ENCODE peak calls at places on chromosomes 2 and 18, in four cellular contexts. X is IMR-90, S is neuronal stem cell, T is mesenchymal stem cell. D is an unnamed sample. For H3K79me1, the result is how much of the 10 kb centered on the place peaks cover.

GRCh38 chr2:136422512-136422911 is 304.6 kb upstream of the CXCR4 start:
- DNase-seq in X (no peak), S (no peak), T (no peak), D (no peak)

GRCh38 chr2:238079874-238080327 is 19.1 kb downstream of the SCLY start:
- DNase-seq in X (no peak), S (no peak), T (no peak), D (no peak)

GRCh38 chr2:74685408-74685807 is 31.4 kb downstream of the SEMA4F start:
- DNase-seq in X (no peak), S (no peak), T (no peak), D (no peak)

GRCh38 chr18:55475467-55475866 is 112.5 kb downstream of the TCF4 start:
- DNase-seq in X (no peak), S (no peak), T (no peak), D (no peak)

GRCh38 chr2:176729706-176730569 is 460.7 kb downstream of the MTX2 start:
- DNase-seq in X (no peak), S (no peak), T (no peak), D (no peak)

GRCh38 chr2:222862068-222862914 is 1.5 kb downstream of the ACSL3 start:
- DNase-seq in X (peak), S (no peak), T (peak), D (no peak)

GRCh38 chr2:43060435-43061016 is 165.9 kb downstream of the ZFP36L2 start:
- DNase-seq in X (no peak), S (no peak), T (no peak), D (no peak)

GRCh38 chr2:181077128-181077709 is 96.8 kb downstream of the UBE2E3 start:
- DNase-seq in X (peak), S (peak), T (peak), D (peak)

GRCh38 chr2:230870544-230871360 is 6.0 kb downstream of the ITM2C start:
- DNase-seq in X (no peak), S (no peak), T (peak), D (peak)

GRCh38 chr18:44393406-44393805 is 287.3 kb upstream of the SETBP1 start:
- DNase-seq in X (no peak), S (no peak), T (no peak), D (no peak)

GRCh38 chr18:61896767-61897166 is 4.0 kb upstream of the RNF152 start:
- DNase-seq in X (peak), S (peak), T (peak), D (peak)

GRCh38 chr2:223306371-223306770 is 254.4 kb downstream of the KCNE4 start:
- DNase-seq in X (peak), S (no peak), T (peak), D (peak)

GRCh38 chr2:28613181-28613580 is 117.3 kb downstream of the PLB1 start:
- DNase-seq in X (no peak), S (no peak), T (no peak), D (no peak)

GRCh38 chr18:78146136-78146535 is 833.5 kb upstream of the SALL3 start:
- DNase-seq in X (no peak), S (no peak), T (no peak), D (no peak)

GRCh38 chr2:227671170-227671887 is 4.7 kb downstream of the SCYGR5 start:
- DNase-seq in X (no peak), S (no peak), T (no peak), D (no peak)

GRCh38 chr2:227677928-227678327 is 11.3 kb downstream of the SCYGR5 start:
- DNase-seq in X (no peak), S (no peak), T (no peak), D (no peak)

GRCh38 chr2:227674485-227674884 is 7.9 kb downstream of the SCYGR5 start:
- DNase-seq in X (no peak), S (no peak), T (no peak), D (peak)
- H2BK120ac ChIP-seq in X (no peak), S (no peak), T (no peak), D (no peak)

DNA sequence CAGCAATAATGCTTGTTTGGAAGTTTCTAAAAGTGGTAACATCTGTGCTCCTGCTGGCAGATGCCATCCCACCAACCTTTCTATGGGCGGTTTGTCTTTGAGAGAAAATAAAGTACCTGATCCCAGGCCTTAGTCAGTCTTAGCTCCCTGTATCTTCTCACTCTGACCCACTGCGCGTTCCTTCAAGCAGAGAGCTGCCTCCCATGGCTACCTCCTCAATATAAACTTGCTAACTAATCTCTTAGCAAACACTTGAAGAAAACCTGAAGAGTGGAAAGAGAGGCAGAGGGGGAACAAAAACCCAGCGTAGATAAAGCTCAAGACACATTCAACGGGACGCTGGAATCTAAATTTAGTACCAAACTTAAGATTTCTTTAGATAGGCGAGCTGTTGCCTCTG is 17.6 kb downstream of the ZEB2 start:
- DNase-seq in X (no peak), S (no peak), T (no peak), D (no peak)
- H3K27ac ChIP-seq in X (no peak), S (no peak), T (no peak), D (no peak)

DNA sequence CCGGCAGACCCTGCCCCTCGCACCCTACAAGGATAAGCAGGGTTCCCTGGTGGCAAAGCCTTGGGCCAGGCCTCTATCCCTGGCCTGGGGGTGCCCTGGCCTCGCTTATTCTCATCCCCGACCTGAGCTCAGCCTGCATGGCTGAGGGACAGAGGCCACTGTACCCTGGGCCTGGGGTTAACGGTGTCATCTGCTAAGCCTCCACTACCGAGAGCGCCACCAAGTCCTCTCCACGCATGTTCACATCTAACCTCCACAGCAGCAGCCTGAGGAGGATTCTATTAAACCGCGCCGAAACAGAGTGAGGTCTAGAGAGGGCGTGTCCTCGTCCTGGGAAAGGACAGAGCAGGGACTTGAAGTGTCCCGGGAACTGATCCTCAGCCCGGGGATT is 67.8 kb upstream of the SMAD7 start:
- DNase-seq in X (no peak), S (no peak), T (no peak), D (no peak)
- H3K79me1 ChIP-seq in X (under half), S (under half), T (under half), D (under half)

GRCh38 chr18:74928194-74928968 is 280.6 kb downstream of the PTGR3 start:
- DNase-seq in X (no peak), S (no peak), T (no peak), D (peak)

GRCh38 chr18:74930616-74931015 is 278.3 kb downstream of the PTGR3 start:
- DNase-seq in X (peak), S (no peak), T (no peak), D (no peak)

GRCh38 chr18:74933930-74934329 is 275.0 kb downstream of the PTGR3 start:
- DNase-seq in X (no peak), S (no peak), T (no peak), D (no peak)

GRCh38 chr18:74929110-74929509 is 279.8 kb downstream of the PTGR3 start:
- DNase-seq in X (no peak), S (no peak), T (no peak), D (peak)
- H2BK120ac ChIP-seq in X (no peak), S (no peak), T (no peak), D (no peak)

DNA sequence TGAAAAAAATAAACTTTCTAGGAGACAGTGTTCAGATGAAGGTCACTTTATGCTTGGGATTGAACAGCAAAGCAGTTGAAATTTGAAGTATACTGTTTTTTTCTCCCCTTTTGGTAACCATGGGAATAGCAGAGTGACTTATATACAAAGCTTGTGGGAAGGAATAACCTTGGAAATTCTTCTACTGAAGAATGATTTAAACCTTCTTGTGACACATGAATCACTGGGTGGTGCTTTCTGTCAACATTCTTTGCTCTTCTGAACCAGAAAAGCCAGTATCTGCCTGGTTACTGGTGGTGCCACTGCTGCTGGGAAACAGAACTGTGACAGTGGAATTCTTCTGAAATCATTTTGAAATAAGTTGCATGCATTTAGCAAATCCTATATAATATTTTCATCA is 39.4 kb upstream of the RND3 start:
- DNase-seq in X (peak), S (no peak), T (peak), D (peak)
- H3K27ac ChIP-seq in X (no peak), S (no peak), T (peak), D (no peak)

DNA sequence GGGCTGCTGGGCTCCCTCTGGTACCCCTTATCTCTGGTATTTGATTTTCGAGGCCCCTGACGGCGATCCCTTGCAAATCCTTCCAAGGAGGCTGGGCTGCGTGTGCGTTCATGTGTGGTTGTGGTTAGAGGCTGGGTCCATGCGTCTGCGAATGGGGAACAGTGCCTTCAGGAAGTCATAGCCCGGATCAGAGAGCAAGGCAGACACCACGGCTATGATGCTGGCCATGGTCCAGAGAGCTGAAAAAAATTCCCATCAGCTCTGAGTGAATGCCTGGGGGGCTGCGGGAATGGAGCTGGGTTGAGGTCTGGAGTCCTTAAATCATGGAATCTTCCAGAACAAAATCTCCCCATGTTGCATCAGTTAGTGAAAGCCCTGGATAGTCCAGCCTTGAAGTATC is 145.5 kb downstream of the ACKR3 start:
- DNase-seq in X (no peak), S (peak), T (no peak), D (no peak)
- H3K79me1 ChIP-seq in X (under half), S (under half), T (under half), D (under half)

DNA sequence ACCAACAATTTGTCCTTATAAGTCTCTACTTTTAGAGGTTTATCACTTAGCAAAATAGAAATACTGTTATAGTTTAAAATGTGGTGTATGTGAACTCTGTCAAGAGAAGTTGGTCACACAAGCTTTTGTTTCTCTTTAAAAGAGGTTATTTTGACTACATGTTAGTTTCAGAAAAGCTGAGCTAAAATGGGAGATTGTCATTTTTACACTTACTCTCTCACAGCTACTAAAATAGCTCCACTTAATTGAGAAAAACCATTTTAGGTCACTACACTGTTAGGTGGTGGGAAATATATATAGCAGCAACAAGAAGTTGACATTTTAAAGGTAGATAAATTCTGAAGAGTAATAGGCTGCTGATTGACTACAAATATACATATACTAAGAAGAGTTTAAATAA is 161.5 kb upstream of the KCNJ3 start:
- DNase-seq in X (no peak), S (no peak), T (no peak), D (no peak)
- H2BK120ac ChIP-seq in X (no peak), S (no peak), T (no peak), D (no peak)